ENCODE peak calls at places on chromosome 14, in five cellular contexts. One of them, this sample, is unnamed.
A peak's percentile ranks its signal among the peaks of the same experiment; 100 is the strongest.

GRCh38 chr14:74546416-74546815 is 52.9 kb downstream of the ISCA2 start:
- DNase-seq in fibroblast of mammary gland: no peak
- DNase-seq in heart right ventricle: no peak
- DNase-seq in GM06990: no peak
- DNase-seq in psoas muscle: peak; percentile 37
- DNase-seq in this sample: no peak

GRCh38 chr14:69980457-69981414 is 101.5 kb downstream of the SMOC1 start:
- DNase-seq in fibroblast of mammary gland: no peak
- DNase-seq in heart right ventricle: no peak
- DNase-seq in GM06990: no peak
- DNase-seq in psoas muscle: no peak
- DNase-seq in this sample: no peak

GRCh38 chr14:46063872-46064271 is 587.7 kb downstream of the RPL10L start:
- DNase-seq in fibroblast of mammary gland: peak; percentile 0
- DNase-seq in heart right ventricle: no peak
- DNase-seq in GM06990: no peak
- DNase-seq in psoas muscle: no peak
- DNase-seq in this sample: no peak

GRCh38 chr14:34872822-34873590 is 2.2 kb downstream of the BAZ1A start:
- DNase-seq in fibroblast of mammary gland: peak; percentile 59
- DNase-seq in heart right ventricle: no peak
- DNase-seq in GM06990: peak; percentile 14
- DNase-seq in psoas muscle: no peak
- DNase-seq in this sample: peak; percentile 50

GRCh38 chr14:74917646-74918081 is 5.4 kb downstream of the RPS6KL1 start:
- DNase-seq in fibroblast of mammary gland: peak; percentile 22
- DNase-seq in heart right ventricle: peak; percentile 66
- DNase-seq in GM06990: no peak
- DNase-seq in psoas muscle: peak; percentile 89
- DNase-seq in this sample: no peak

GRCh38 chr14:51093371-51094281 is 1.3 kb downstream of the TRIM9 start:
- DNase-seq in fibroblast of mammary gland: no peak
- DNase-seq in heart right ventricle: no peak
- DNase-seq in GM06990: peak; percentile 48
- DNase-seq in psoas muscle: no peak
- DNase-seq in this sample: peak; percentile 27

GRCh38 chr14:105528197-105528858 is 1.9 kb downstream of the TMEM121 start:
- DNase-seq in fibroblast of mammary gland: peak; percentile 59
- DNase-seq in heart right ventricle: peak; percentile 80
- DNase-seq in GM06990: peak; percentile 76
- DNase-seq in psoas muscle: peak; percentile 88
- DNase-seq in this sample: peak; percentile 68

GRCh38 chr14:97218713-97219355 is 421.7 kb downstream of the VRK1 start:
- DNase-seq in fibroblast of mammary gland: no peak
- DNase-seq in heart right ventricle: no peak
- DNase-seq in GM06990: no peak
- DNase-seq in psoas muscle: no peak
- DNase-seq in this sample: peak; percentile 1

GRCh38 chr14:100375273-100375962 is 52.3 kb downstream of the SLC25A47 start:
- DNase-seq in fibroblast of mammary gland: peak; percentile 94
- DNase-seq in heart right ventricle: peak; percentile 89
- DNase-seq in GM06990: peak; percentile 78
- DNase-seq in psoas muscle: peak; percentile 83
- DNase-seq in this sample: peak; percentile 75

GRCh38 chr14:34064349-34064748 is 113.5 kb upstream of the EGLN3 start:
- DNase-seq in fibroblast of mammary gland: peak; percentile 93
- DNase-seq in heart right ventricle: peak; percentile 64
- DNase-seq in GM06990: no peak
- DNase-seq in psoas muscle: peak; percentile 73
- DNase-seq in this sample: peak; percentile 86

GRCh38 chr14:60331201-60332045 is 82.4 kb downstream of the PPM1A start:
- DNase-seq in fibroblast of mammary gland: peak; percentile 46
- DNase-seq in heart right ventricle: peak; percentile 52
- DNase-seq in GM06990: peak; percentile 73
- DNase-seq in psoas muscle: peak; percentile 74
- DNase-seq in this sample: peak; percentile 29

GRCh38 chr14:75202671-75203070 is 26.3 kb upstream of the TMED10 start:
- DNase-seq in fibroblast of mammary gland: no peak
- DNase-seq in heart right ventricle: no peak
- DNase-seq in GM06990: no peak
- DNase-seq in psoas muscle: no peak
- DNase-seq in this sample: no peak

GRCh38 chr14:68181395-68182326 is 362.1 kb downstream of the RAD51B start:
- DNase-seq in fibroblast of mammary gland: peak; percentile 80
- DNase-seq in heart right ventricle: no peak
- DNase-seq in GM06990: no peak
- DNase-seq in psoas muscle: no peak
- DNase-seq in this sample: peak; percentile 56

GRCh38 chr14:74985028-74985310 is 17.8 kb upstream of the EIF2B2 start:
- DNase-seq in fibroblast of mammary gland: no peak
- DNase-seq in heart right ventricle: no peak
- DNase-seq in GM06990: no peak
- DNase-seq in psoas muscle: no peak
- DNase-seq in this sample: no peak

GRCh38 chr14:23559010-23559920 is 3.2 kb downstream of the THTPA start:
- DNase-seq in fibroblast of mammary gland: peak; percentile 58
- DNase-seq in heart right ventricle: no peak
- DNase-seq in GM06990: no peak
- DNase-seq in psoas muscle: peak; percentile 81
- DNase-seq in this sample: no peak

GRCh38 chr14:25009891-25010290 is 40.1 kb downstream of the STXBP6 start:
- DNase-seq in fibroblast of mammary gland: no peak
- DNase-seq in heart right ventricle: no peak
- DNase-seq in GM06990: no peak
- DNase-seq in psoas muscle: no peak
- DNase-seq in this sample: peak; percentile 13

GRCh38 chr14:102150083-102150482 is 10.4 kb downstream of the WDR20 start:
- DNase-seq in fibroblast of mammary gland: no peak
- DNase-seq in heart right ventricle: no peak
- DNase-seq in GM06990: no peak
- DNase-seq in psoas muscle: no peak
- DNase-seq in this sample: no peak

GRCh38 chr14:64081174-64081746 is 212.9 kb downstream of the ESR2 start:
- DNase-seq in fibroblast of mammary gland: peak; percentile 39
- DNase-seq in heart right ventricle: no peak
- DNase-seq in GM06990: no peak
- DNase-seq in psoas muscle: no peak
- DNase-seq in this sample: no peak

GRCh38 chr14:38731962-38732361 is 371.1 kb downstream of the SEC23A start:
- DNase-seq in fibroblast of mammary gland: no peak
- DNase-seq in heart right ventricle: no peak
- DNase-seq in GM06990: no peak
- DNase-seq in psoas muscle: no peak
- DNase-seq in this sample: no peak

GRCh38 chr14:50828738-50829471 is 2.1 kb downstream of the NIN start:
- DNase-seq in fibroblast of mammary gland: no peak
- DNase-seq in heart right ventricle: no peak
- DNase-seq in GM06990: no peak
- DNase-seq in psoas muscle: no peak
- DNase-seq in this sample: no peak

GRCh38 chr14:58637391-58638230 is at the start of gene DACT1:
- DNase-seq in fibroblast of mammary gland: peak; percentile 38
- DNase-seq in heart right ventricle: peak; percentile 51
- DNase-seq in GM06990: peak; percentile 66
- DNase-seq in psoas muscle: peak; percentile 74
- DNase-seq in this sample: peak; percentile 83

GRCh38 chr14:32560213-32560857 is 231.2 kb downstream of the AKAP6 start:
- DNase-seq in fibroblast of mammary gland: peak; percentile 84
- DNase-seq in heart right ventricle: peak; percentile 55
- DNase-seq in GM06990: no peak
- DNase-seq in psoas muscle: no peak
- DNase-seq in this sample: peak; percentile 87

GRCh38 chr14:22081352-22081751 is 407.7 kb upstream of the OR4E1 start:
- DNase-seq in fibroblast of mammary gland: no peak
- DNase-seq in heart right ventricle: no peak
- DNase-seq in GM06990: no peak
- DNase-seq in psoas muscle: no peak
- DNase-seq in this sample: no peak

GRCh38 chr14:23707415-23707814 is 71.3 kb downstream of the DHRS2 start:
- DNase-seq in fibroblast of mammary gland: no peak
- DNase-seq in heart right ventricle: no peak
- DNase-seq in GM06990: no peak
- DNase-seq in psoas muscle: no peak
- DNase-seq in this sample: no peak

GRCh38 chr14:92009604-92010003 is 30.3 kb downstream of the TRIP11 start:
- DNase-seq in fibroblast of mammary gland: no peak
- DNase-seq in heart right ventricle: no peak
- DNase-seq in GM06990: no peak
- DNase-seq in psoas muscle: no peak
- DNase-seq in this sample: no peak

GRCh38 chr14:34569750-34570149 is 30.2 kb upstream of the EAPP start:
- DNase-seq in fibroblast of mammary gland: peak; percentile 59
- DNase-seq in heart right ventricle: no peak
- DNase-seq in GM06990: no peak
- DNase-seq in psoas muscle: no peak
- DNase-seq in this sample: no peak

GRCh38 chr14:82855912-82856381 is 1322.3 kb upstream of the SEL1L start:
- DNase-seq in fibroblast of mammary gland: peak; percentile 55
- DNase-seq in heart right ventricle: no peak
- DNase-seq in GM06990: no peak
- DNase-seq in psoas muscle: no peak
- DNase-seq in this sample: peak; percentile 53
- TF ChIP-seq CTCF in fibroblast of mammary gland: peak; percentile 37
- TF ChIP-seq CTCF in heart right ventricle: peak; percentile 27
- TF ChIP-seq CTCF in GM06990: peak; percentile 28
- TF ChIP-seq CTCF in psoas muscle: no peak
- TF ChIP-seq CTCF in this sample: no peak

DNA sequence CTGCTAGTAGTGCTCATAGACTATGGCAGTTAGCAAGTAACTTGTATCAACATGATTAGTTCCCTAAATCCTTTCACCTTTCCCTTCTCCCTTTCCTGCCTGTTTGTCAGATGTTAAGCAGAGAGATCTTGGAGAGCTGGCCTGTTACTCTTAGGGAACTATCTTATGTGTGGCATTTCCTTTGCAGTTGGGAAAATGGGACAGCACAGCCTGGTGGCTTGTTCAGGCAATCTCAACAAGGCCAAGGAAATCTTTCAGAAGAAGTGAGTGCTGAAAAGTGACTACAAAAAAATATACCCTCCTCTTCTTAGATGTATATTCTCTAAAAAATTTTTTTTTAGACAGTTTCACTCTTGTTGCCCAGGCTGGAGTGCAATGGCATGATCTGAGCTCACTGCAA is 7.4 kb downstream of the PARP2 start:
- DNase-seq in fibroblast of mammary gland: peak; percentile 20
- DNase-seq in heart right ventricle: no peak
- DNase-seq in GM06990: no peak
- DNase-seq in psoas muscle: no peak
- DNase-seq in this sample: no peak
- TF ChIP-seq CTCF in fibroblast of mammary gland: peak; percentile 31
- TF ChIP-seq CTCF in heart right ventricle: no peak
- TF ChIP-seq CTCF in GM06990: no peak
- TF ChIP-seq CTCF in psoas muscle: no peak
- TF ChIP-seq CTCF in this sample: peak; percentile 28

GRCh38 chr14:96052541-96053105 is 13.5 kb downstream of the C14orf132 start:
- DNase-seq in fibroblast of mammary gland: peak; percentile 43
- DNase-seq in heart right ventricle: no peak
- DNase-seq in GM06990: no peak
- DNase-seq in psoas muscle: no peak
- DNase-seq in this sample: no peak
- TF ChIP-seq CTCF in fibroblast of mammary gland: no peak
- TF ChIP-seq CTCF in heart right ventricle: no peak
- TF ChIP-seq CTCF in GM06990: no peak
- TF ChIP-seq CTCF in psoas muscle: no peak
- TF ChIP-seq CTCF in this sample: no peak

DNA sequence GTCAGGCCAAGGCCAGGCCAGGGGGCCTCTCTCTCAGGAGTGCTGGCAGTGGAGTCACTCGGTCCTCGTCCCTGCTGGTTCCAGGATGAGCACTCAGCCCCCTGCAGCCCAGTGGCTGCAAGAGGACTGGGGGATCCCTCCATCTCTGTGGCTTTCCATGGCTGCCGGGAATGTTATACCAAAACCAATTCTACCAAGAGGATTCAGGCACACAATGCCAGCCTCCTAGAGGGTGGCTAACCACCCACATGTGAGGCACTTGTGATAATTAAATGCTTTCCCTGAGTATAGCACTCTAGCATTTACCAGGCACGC is 21.9 kb downstream of the ASB2 start:
- DNase-seq in fibroblast of mammary gland: no peak
- DNase-seq in heart right ventricle: no peak
- DNase-seq in GM06990: no peak
- DNase-seq in psoas muscle: peak; percentile 32
- DNase-seq in this sample: no peak
- TF ChIP-seq CTCF in fibroblast of mammary gland: no peak
- TF ChIP-seq CTCF in heart right ventricle: no peak
- TF ChIP-seq CTCF in GM06990: no peak
- TF ChIP-seq CTCF in psoas muscle: no peak
- TF ChIP-seq CTCF in this sample: no peak

This sample was measured in foreskin fibroblast.